ENCODE peak calls at places on chromosomes 13 and 19, in four cellular contexts. One of them, this sample, is unnamed.

GRCh38 chr13:50969691-50970090 is 60.1 kb downstream of the RNASEH2B start:
- DNase-seq in K562: no peak
- DNase-seq in GM12878: no peak
- DNase-seq in HepG2: peak
- DNase-seq in this sample: no peak

GRCh38 chr13:34076943-34077703 is 259.2 kb downstream of the RFC3 start:
- DNase-seq in K562: no peak
- DNase-seq in HepG2: peak
- DNase-seq in GM12878: no peak
- DNase-seq in this sample: peak

GRCh38 chr19:34506026-34506370 is 24.4 kb downstream of the WTIP start:
- DNase-seq in HepG2: no peak
- DNase-seq in GM12878: no peak
- DNase-seq in K562: no peak
- DNase-seq in this sample: no peak

GRCh38 chr19:31448221-31448657 is 99.0 kb upstream of the TSHZ3 start:
- DNase-seq in GM12878: no peak
- DNase-seq in HepG2: no peak
- DNase-seq in K562: no peak
- DNase-seq in this sample: no peak

GRCh38 chr19:48962029-48962848 is 2.9 kb upstream of the FTL start:
- DNase-seq in K562: peak
- DNase-seq in GM12878: no peak
- DNase-seq in HepG2: peak
- DNase-seq in this sample: no peak

GRCh38 chr13:27654816-27655215 is 33.1 kb downstream of the POLR1D start:
- DNase-seq in HepG2: peak
- DNase-seq in GM12878: no peak
- DNase-seq in K562: no peak
- DNase-seq in this sample: no peak

GRCh38 chr13:40206241-40207109 is 460.0 kb downstream of the FOXO1 start:
- DNase-seq in GM12878: peak
- DNase-seq in HepG2: no peak
- DNase-seq in K562: no peak
- DNase-seq in this sample: no peak

GRCh38 chr13:103788061-103788652 is 721.9 kb upstream of the SLC10A2 start:
- DNase-seq in K562: no peak
- DNase-seq in GM12878: no peak
- DNase-seq in HepG2: no peak
- DNase-seq in this sample: peak

GRCh38 chr13:98575009-98575866 is 1.7 kb downstream of the STK24 start:
- DNase-seq in HepG2: no peak
- DNase-seq in GM12878: no peak
- DNase-seq in K562: no peak
- DNase-seq in this sample: no peak

GRCh38 chr13:27442071-27442647 is 8.2 kb downstream of the MTIF3 start:
- DNase-seq in GM12878: no peak
- DNase-seq in HepG2: no peak
- DNase-seq in K562: no peak
- DNase-seq in this sample: no peak

GRCh38 chr13:112692104-112692503 is 2.3 kb downstream of the ATP11A start:
- DNase-seq in HepG2: no peak
- DNase-seq in GM12878: no peak
- DNase-seq in K562: no peak
- DNase-seq in this sample: no peak

GRCh38 chr19:31096047-31096446 is 253.2 kb downstream of the TSHZ3 start:
- DNase-seq in GM12878: no peak
- DNase-seq in HepG2: no peak
- DNase-seq in K562: peak
- DNase-seq in this sample: no peak

GRCh38 chr19:42099336-42099925 is 23.5 kb downstream of the ZNF574 start:
- DNase-seq in K562: no peak
- DNase-seq in HepG2: no peak
- DNase-seq in GM12878: no peak
- DNase-seq in this sample: no peak

GRCh38 chr13:50080856-50081105 is 65.5 kb downstream of the KCNRG start:
- DNase-seq in GM12878: no peak
- DNase-seq in K562: no peak
- DNase-seq in HepG2: no peak
- DNase-seq in this sample: no peak

GRCh38 chr19:15464394-15465385 is at the start of gene RASAL3:
- DNase-seq in K562: no peak
- DNase-seq in GM12878: peak
- DNase-seq in HepG2: no peak
- DNase-seq in this sample: no peak

GRCh38 chr19:9673912-9674668 is 810 bp downstream of the ZNF562 start:
- DNase-seq in HepG2: peak
- DNase-seq in K562: no peak
- DNase-seq in GM12878: peak
- DNase-seq in this sample: no peak

GRCh38 chr19:10018219-10018618 is 4.9 kb downstream of the RDH8 start:
- DNase-seq in GM12878: no peak
- DNase-seq in HepG2: no peak
- DNase-seq in K562: no peak
- DNase-seq in this sample: no peak

GRCh38 chr19:40604647-40605200 is 3.6 kb downstream of the LTBP4 start:
- DNase-seq in K562: peak
- DNase-seq in GM12878: no peak
- DNase-seq in HepG2: no peak
- DNase-seq in this sample: no peak

GRCh38 chr19:50358483-50359431 is 6.7 kb downstream of the NAPSA start:
- DNase-seq in K562: peak
- DNase-seq in GM12878: peak
- DNase-seq in HepG2: no peak
- DNase-seq in this sample: no peak

GRCh38 chr19:50362030-50362412 is 3.4 kb downstream of the NAPSA start:
- DNase-seq in K562: no peak
- DNase-seq in GM12878: no peak
- DNase-seq in HepG2: no peak
- DNase-seq in this sample: no peak

GRCh38 chr19:50362656-50363424 is 2.6 kb downstream of the NAPSA start:
- DNase-seq in HepG2: no peak
- DNase-seq in K562: peak
- DNase-seq in GM12878: no peak
- DNase-seq in this sample: no peak

GRCh38 chr19:50359432-50359818 is 6.0 kb downstream of the NAPSA start:
- DNase-seq in GM12878: no peak
- DNase-seq in K562: no peak
- DNase-seq in HepG2: no peak
- DNase-seq in this sample: no peak

GRCh38 chr19:50361290-50362029 is 4.0 kb downstream of the NAPSA start:
- DNase-seq in K562: peak
- DNase-seq in HepG2: no peak
- DNase-seq in GM12878: no peak
- DNase-seq in this sample: peak
- TF ChIP-seq BHLHE40 in K562: no peak
- TF ChIP-seq BHLHE40 in HepG2: no peak
- TF ChIP-seq BHLHE40 in GM12878: no peak
- TF ChIP-seq BHLHE40 in this sample: no peak

DNA sequence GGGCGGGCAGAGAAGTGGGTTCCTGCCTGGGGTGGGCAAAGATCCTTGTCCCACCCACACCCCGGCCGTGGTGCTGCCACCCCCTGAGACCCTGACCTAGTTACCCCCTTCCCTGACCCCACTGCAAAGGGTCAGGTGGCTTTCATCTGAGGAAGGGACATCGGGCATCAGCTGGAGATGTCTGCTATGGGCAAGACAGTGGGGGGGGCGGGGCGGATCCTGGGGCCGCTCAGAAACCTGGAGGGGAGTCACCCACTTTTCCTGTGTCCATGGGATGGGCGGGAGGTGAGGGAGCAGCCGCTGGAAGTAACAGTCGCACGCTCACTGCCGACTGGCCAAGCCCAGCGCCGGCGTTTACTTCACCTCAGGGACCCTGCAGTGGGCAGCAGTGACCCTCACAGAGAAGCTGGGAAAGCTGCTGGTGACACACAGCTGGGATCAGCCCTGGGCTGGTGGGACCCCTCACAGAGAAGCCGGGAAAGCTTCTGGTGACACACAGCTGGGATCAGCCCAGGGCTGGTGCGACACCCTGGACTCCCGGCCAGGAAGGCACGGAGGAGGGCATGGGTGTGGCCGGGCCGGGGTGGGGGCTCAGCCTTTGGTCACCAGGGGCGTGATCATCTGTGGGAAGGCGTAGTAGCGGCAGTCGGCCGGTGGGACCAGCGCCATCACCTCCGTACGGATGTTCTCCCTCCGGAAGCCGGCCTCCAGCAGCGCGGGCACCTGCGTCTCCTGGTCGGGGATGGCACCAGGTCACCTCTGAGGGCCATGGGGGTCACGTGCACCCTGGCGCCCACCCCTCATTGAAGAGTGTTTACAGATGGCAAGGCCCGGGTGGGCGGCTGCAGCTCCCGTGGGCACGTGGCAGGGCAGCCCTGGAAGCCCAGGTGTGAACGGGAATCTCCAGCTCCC is 4.3 kb downstream of the GAMT start:
- DNase-seq in K562: no peak
- DNase-seq in HepG2: no peak
- DNase-seq in GM12878: no peak
- DNase-seq in this sample: no peak
- TF ChIP-seq TARDBP in K562: no peak
- TF ChIP-seq TARDBP in HepG2: no peak
- TF ChIP-seq TARDBP in GM12878: no peak
- TF ChIP-seq TARDBP in this sample: no peak

GRCh38 chr13:107977175-107977574 is 238.2 kb downstream of the LIG4 start:
- DNase-seq in K562: no peak
- DNase-seq in HepG2: no peak
- DNase-seq in GM12878: no peak
- DNase-seq in this sample: no peak
- TF ChIP-seq BHLHE40 in K562: no peak
- TF ChIP-seq BHLHE40 in HepG2: no peak
- TF ChIP-seq BHLHE40 in GM12878: no peak
- TF ChIP-seq BHLHE40 in this sample: no peak

DNA sequence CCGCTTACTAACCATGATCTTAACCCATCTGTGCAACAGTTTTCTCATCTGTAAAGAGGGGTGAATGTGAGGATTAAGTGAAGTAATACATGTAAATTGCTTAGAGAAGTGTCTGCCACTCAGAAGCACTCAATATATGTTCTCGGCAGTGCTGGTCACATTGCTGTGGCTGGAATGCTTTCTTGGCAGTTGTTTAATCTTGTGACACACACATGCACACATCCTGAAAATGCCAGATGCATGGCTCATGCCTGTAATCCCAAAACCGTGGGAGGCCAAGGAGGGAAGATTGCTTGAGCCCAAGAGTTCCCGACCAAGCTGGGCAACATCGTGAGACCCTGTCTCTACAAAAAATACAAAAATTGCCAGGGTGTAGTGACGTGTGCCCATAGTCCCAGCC is 4.9 kb upstream of the DMKN start:
- DNase-seq in HepG2: no peak
- DNase-seq in K562: no peak
- DNase-seq in GM12878: no peak
- DNase-seq in this sample: no peak
- TF ChIP-seq TARDBP in HepG2: no peak
- TF ChIP-seq TARDBP in K562: no peak
- TF ChIP-seq TARDBP in GM12878: no peak
- TF ChIP-seq TARDBP in this sample: no peak

GRCh38 chr13:109873351-109874123 is 87.2 kb upstream of the IRS2 start:
- DNase-seq in HepG2: no peak
- DNase-seq in GM12878: no peak
- DNase-seq in K562: no peak
- DNase-seq in this sample: no peak
- TF ChIP-seq BHLHE40 in HepG2: no peak
- TF ChIP-seq BHLHE40 in GM12878: no peak
- TF ChIP-seq BHLHE40 in K562: no peak
- TF ChIP-seq BHLHE40 in this sample: no peak

DNA sequence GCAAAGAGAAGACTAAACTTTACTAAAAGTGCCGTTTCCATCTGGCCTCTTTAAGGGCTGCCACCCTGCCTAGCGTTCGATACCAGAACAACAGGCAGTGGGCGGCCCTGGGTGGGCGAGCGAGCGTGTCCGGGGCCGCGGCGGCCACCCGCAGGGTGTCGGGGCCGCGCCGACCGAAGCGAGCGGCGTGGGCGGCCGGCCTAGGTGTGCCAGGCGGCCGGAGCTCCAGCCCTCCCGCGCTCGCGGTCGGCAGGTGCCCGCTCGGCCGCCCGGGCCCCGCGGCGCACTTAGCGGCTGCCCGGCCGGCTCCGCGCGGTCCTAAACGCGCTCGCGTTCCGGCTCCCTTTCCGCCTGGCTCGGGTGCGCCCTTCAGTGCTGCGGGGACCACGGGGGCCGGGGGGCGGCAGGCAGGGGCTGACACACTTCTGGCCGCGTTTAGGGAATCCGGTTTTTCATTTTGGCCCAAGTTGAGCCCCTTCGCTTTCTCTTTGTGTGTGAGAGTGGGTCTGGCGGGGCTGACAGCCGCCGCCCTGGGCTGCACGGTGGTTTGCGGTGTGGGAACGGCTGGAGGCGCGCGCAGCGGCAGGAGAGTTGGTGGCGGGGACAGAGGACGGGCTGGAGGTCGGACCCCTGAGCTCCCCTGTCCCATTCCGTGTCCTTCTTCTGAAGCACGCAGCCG is 2.9 kb downstream of the FGF9 start:
- DNase-seq in K562: peak
- DNase-seq in HepG2: no peak
- DNase-seq in GM12878: no peak
- DNase-seq in this sample: peak
- TF ChIP-seq TARDBP in K562: no peak
- TF ChIP-seq TARDBP in HepG2: no peak
- TF ChIP-seq TARDBP in GM12878: no peak
- TF ChIP-seq TARDBP in this sample: no peak

This sample was measured in HEK293T.